ENCODE peak calls at places on chromosome 15, in eight cellular contexts. M is AG04450, K is hepatocyte, R is heart left ventricle, S is breast epithelium, Q is body of pancreas, G is GM23248, J is neural progenitor cell. P is an unnamed sample.

GRCh38 chr15:68205558-68205944 is 419 bp upstream of the CALML4 start:
- DNase-seq in M (no peak), G (no peak), S (no peak), K (no peak), R (no peak), J (no peak), Q (no peak), P (no peak)

GRCh38 chr15:99561476-99562230 is 4.1 kb upstream of the MEF2A start:
- DNase-seq in K (no peak), M (no peak), J (no peak), S (no peak), Q (no peak), G (no peak), R (no peak), P (no peak)

GRCh38 chr15:91706366-91707032 is 147.0 kb upstream of the SLCO3A1 start:
- DNase-seq in J (peak; percentile 89), S (peak; percentile 68), Q (peak; percentile 74), R (peak; percentile 79), G (peak; percentile 77), K (peak; percentile 84), M (peak; percentile 36), P (peak; percentile 24)

GRCh38 chr15:65400760-65401606 is 21.8 kb downstream of the IGDCC4 start:
- DNase-seq in K (peak; percentile 87), J (peak; percentile 92), Q (peak; percentile 71), M (no peak), S (no peak), R (peak; percentile 60), G (peak; percentile 76), P (no peak)

GRCh38 chr15:68795298-68795848 is 25.3 kb downstream of the ANP32A start:
- DNase-seq in Q (peak; percentile 82), G (peak; percentile 94), K (peak; percentile 86), M (no peak), J (peak; percentile 96), R (peak; percentile 94), S (peak; percentile 94), P (peak; percentile 90)

GRCh38 chr15:69064649-69065048 is 50.2 kb downstream of the NOX5 start:
- DNase-seq in R (no peak), M (no peak), Q (no peak), K (no peak), J (no peak), S (no peak), G (no peak), P (no peak)

GRCh38 chr15:52759969-52760368 is 30.2 kb downstream of the ONECUT1 start:
- DNase-seq in Q (no peak), K (no peak), R (no peak), S (no peak), G (no peak), M (no peak), J (no peak), P (no peak)

GRCh38 chr15:63915888-63916731 is 82.4 kb upstream of the HERC1 start:
- DNase-seq in M (no peak), G (peak; percentile 58), Q (no peak), R (no peak), S (no peak), J (peak; percentile 78), K (no peak), P (no peak)

GRCh38 chr15:62135532-62136134 is 29.5 kb downstream of the C2CD4B start:
- DNase-seq in R (no peak), J (no peak), Q (peak; percentile 82), M (no peak), G (peak; percentile 23), S (no peak), K (peak; percentile 47), P (no peak)

GRCh38 chr15:75655911-75656310 is 8.2 kb downstream of the SNX33 start:
- DNase-seq in K (no peak), S (no peak), M (no peak), R (no peak), J (no peak), Q (no peak), G (no peak), P (no peak)

GRCh38 chr15:62934236-62934971 is 108.1 kb upstream of the TPM1 start:
- DNase-seq in R (peak; percentile 36), K (no peak), Q (no peak), S (no peak), M (no peak), J (no peak), G (peak; percentile 29), P (peak; percentile 57)

GRCh38 chr15:74781673-74782595 is at the start of gene CSK:
- DNase-seq in S (no peak), G (peak; percentile 89), K (peak; percentile 92), J (peak; percentile 90), Q (peak; percentile 74), M (no peak), R (peak; percentile 83), P (peak; percentile 35)

GRCh38 chr15:79562538-79563298 is 130.6 kb downstream of the MINAR1 start:
- DNase-seq in K (no peak), J (no peak), G (peak; percentile 33), Q (no peak), S (no peak), M (no peak), R (no peak), P (no peak)

GRCh38 chr15:51307811-51308210 is 30.6 kb downstream of the CYP19A1 start:
- DNase-seq in S (no peak), G (no peak), K (no peak), Q (peak; percentile 34), R (peak; percentile 38), J (no peak), M (no peak), P (no peak)

GRCh38 chr15:39594056-39594763 is 13.3 kb downstream of the THBS1 start:
- DNase-seq in S (no peak), Q (no peak), J (no peak), M (no peak), R (no peak), K (no peak), G (peak; percentile 41), P (no peak)

GRCh38 chr15:50162988-50163718 is 18.8 kb upstream of the SLC27A2 start:
- DNase-seq in G (no peak), J (no peak), M (no peak), Q (no peak), R (no peak), K (no peak), S (no peak), P (no peak)

GRCh38 chr15:75201609-75202250 is at the start of gene C15orf39:
- DNase-seq in S (peak; percentile 63), J (peak; percentile 88), K (peak; percentile 92), Q (peak; percentile 75), G (peak; percentile 91), M (no peak), R (peak; percentile 76), P (peak; percentile 23)

GRCh38 chr15:92617197-92618037 is 38.2 kb downstream of the FAM174B start:
- DNase-seq in G (peak; percentile 60), J (peak; percentile 31), Q (peak; percentile 95), K (peak; percentile 90), R (peak; percentile 85), M (peak; percentile 58), S (peak; percentile 64), P (peak; percentile 76)

GRCh38 chr15:70401709-70402108 is 304.0 kb upstream of the TLE3 start:
- DNase-seq in G (peak; percentile 43), J (no peak), Q (peak; percentile 8), R (no peak), K (no peak), S (no peak), M (no peak), P (peak; percentile 11)

GRCh38 chr15:70165811-70166284 is 68.1 kb upstream of the TLE3 start:
- DNase-seq in K (no peak), M (no peak), J (no peak), G (peak; percentile 30), S (peak; percentile 49), R (peak; percentile 92), Q (peak; percentile 77), P (peak; percentile 90)

GRCh38 chr15:87416591-87417257 is 839.8 kb downstream of the NTRK3 start:
- DNase-seq in G (no peak), M (no peak), Q (no peak), R (no peak), J (no peak), K (no peak), S (no peak), P (no peak)

GRCh38 chr15:87419341-87419740 is 837.2 kb downstream of the NTRK3 start:
- DNase-seq in Q (no peak), M (no peak), J (no peak), G (no peak), R (no peak), S (no peak), K (no peak), P (no peak)

GRCh38 chr15:87420017-87420416 is 836.5 kb downstream of the NTRK3 start:
- DNase-seq in M (no peak), G (no peak), K (no peak), R (no peak), S (no peak), J (no peak), Q (no peak), P (no peak)
- H3K9me3 ChIP-seq in M (no peaks in the 10 kb centered on the region), G (no peaks in the 10 kb centered on the region), K (no peaks in the 10 kb centered on the region), R (no peaks in the 10 kb centered on the region), S (no peaks in the 10 kb centered on the region), J (no peaks in the 10 kb centered on the region), Q (no peaks in the 10 kb centered on the region), P (no peaks in the 10 kb centered on the region)

DNA sequence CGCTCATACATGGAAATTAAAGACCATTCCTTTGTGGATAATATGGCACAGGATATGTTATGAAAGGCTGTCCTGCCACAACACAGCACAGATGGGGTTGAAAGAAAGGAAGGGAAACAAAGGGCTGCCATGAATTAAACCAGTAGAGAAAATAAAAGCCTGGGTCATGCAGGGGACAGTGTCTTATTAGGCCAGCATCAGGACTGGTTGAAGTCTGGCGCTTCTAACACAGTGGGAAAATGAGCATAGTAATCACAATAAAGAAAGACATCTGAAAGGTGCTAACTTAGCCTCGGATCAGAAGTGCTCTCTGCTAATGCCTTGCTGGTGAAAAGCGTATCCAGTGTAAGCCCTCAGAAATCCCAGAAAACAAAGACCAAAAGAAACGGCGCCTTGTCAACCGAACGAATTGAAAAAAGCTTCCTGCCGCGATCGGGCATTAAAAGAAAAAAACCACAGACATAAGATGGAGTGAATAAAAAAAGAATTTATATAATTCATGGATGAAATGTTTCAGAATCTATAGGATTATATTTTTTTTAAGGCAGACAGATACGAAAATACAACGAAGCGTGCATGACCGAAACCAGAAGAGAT is 578 bp upstream of the MKRN3 start:
- DNase-seq in S (no peak), J (peak; percentile 56), M (no peak), R (no peak), Q (no peak), K (no peak), G (no peak), P (no peak)
- H3K9me3 ChIP-seq in S (peaks cover 8% of the 10 kb centered on the region), J (peaks cover 13% of the 10 kb centered on the region), M (peaks cover 23% of the 10 kb centered on the region), R (no peaks in the 10 kb centered on the region), Q (no peaks in the 10 kb centered on the region), K (no peaks in the 10 kb centered on the region), G (peaks cover 3% of the 10 kb centered on the region), P (no peaks in the 10 kb centered on the region)

GRCh38 chr15:25022233-25022632 is 67.4 kb downstream of the SNRPN start:
- DNase-seq in K (no peak), Q (no peak), M (no peak), G (peak; percentile 0), S (no peak), J (no peak), R (no peak), P (no peak)
- H3K9me3 ChIP-seq in K (peaks cover 13% of the 10 kb centered on the region), Q (no peaks in the 10 kb centered on the region), M (no peaks in the 10 kb centered on the region), G (no peaks in the 10 kb centered on the region), S (peaks cover 28% of the 10 kb centered on the region), J (peaks cover 9% of the 10 kb centered on the region), R (peaks cover 92% of the 10 kb centered on the region), P (no peaks in the 10 kb centered on the region)

DNA sequence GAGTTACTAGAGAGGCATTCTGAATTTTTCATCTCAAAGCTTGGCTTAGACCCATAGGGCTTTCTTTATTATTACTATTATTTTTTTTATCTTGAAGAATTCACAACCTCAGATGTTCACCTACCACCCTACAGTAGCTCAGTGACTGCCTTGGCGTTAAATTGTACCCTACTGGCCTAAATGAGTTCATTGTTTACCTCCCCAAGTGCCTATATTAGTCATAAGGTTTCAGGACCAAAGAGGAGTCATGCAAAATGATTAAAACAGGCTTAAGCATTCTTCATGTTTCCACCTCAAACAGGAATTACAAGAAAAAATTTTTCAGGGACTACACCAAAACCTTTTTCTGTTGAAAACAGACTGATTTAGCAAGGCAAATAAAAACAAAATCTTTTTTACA is 751.5 kb downstream of the SQOR start:
- DNase-seq in S (no peak), Q (no peak), M (no peak), G (no peak), R (no peak), J (no peak), K (no peak), P (no peak)
- H3K9me3 ChIP-seq in S (peaks cover 5% of the 10 kb centered on the region), Q (no peaks in the 10 kb centered on the region), M (no peaks in the 10 kb centered on the region), G (no peaks in the 10 kb centered on the region), R (peaks cover 8% of the 10 kb centered on the region), J (no peaks in the 10 kb centered on the region), K (no peaks in the 10 kb centered on the region), P (no peaks in the 10 kb centered on the region)

P was measured in gastrocnemius medialis.